ENCODE peak calls at places on chromosomes 12 and 14, in seven cellular contexts. Y is heart left ventricle, W is fibroblast of the aortic adventitia, I is H9, T is PC-9, G is esophagus squamous epithelium, O is WTC11. Q is an unnamed sample.

GRCh38 chr12:123761841-123762714 is at the start of gene DNAH10:
- DNase-seq in Y (no peak), G (no peak), O (peak), I (peak), W (no peak), T (no peak), Q (peak)

GRCh38 chr12:10339441-10339840 is 31.8 kb downstream of the KLRD1 start:
- DNase-seq in Y (no peak), O (no peak), I (no peak), T (peak), W (peak), G (no peak), Q (no peak)

GRCh38 chr12:13798162-13798561 is 183.2 kb downstream of the GRIN2B start:
- DNase-seq in O (no peak), T (no peak), Y (no peak), G (no peak), W (no peak), I (no peak), Q (no peak)

GRCh38 chr14:101001311-101002069 is 98.0 kb upstream of the RTL1 start:
- DNase-seq in I (no peak), G (no peak), T (no peak), O (no peak), W (peak), Y (no peak), Q (no peak)

GRCh38 chr12:89863332-89863938 is 154.8 kb upstream of the ATP2B1 start:
- DNase-seq in T (no peak), W (no peak), I (no peak), O (no peak), Y (no peak), G (no peak), Q (peak)

GRCh38 chr12:112294793-112295192 is 87.4 kb downstream of the HECTD4 start:
- DNase-seq in I (no peak), O (no peak), W (peak), G (no peak), Y (no peak), T (no peak), Q (no peak)

GRCh38 chr12:26250801-26251200 is 55.4 kb downstream of the SSPN start:
- DNase-seq in O (no peak), W (peak), I (no peak), G (no peak), Y (no peak), T (no peak), Q (no peak)

GRCh38 chr12:75913502-75914110 is 118.0 kb downstream of the PHLDA1 start:
- DNase-seq in I (no peak), T (no peak), G (no peak), Y (peak), O (no peak), W (no peak), Q (no peak)

GRCh38 chr12:95335948-95336347 is 118.3 kb downstream of the VEZT start:
- DNase-seq in T (no peak), I (no peak), O (no peak), G (no peak), Y (no peak), W (no peak), Q (no peak)

GRCh38 chr12:40727774-40728483 is 35.7 kb downstream of the CNTN1 start:
- DNase-seq in Y (no peak), T (no peak), I (no peak), O (no peak), G (no peak), W (no peak), Q (no peak)

GRCh38 chr12:104699489-104700194 is 242.9 kb downstream of the CHST11 start:
- DNase-seq in T (no peak), O (no peak), I (no peak), W (peak), Y (no peak), G (no peak), Q (peak)

GRCh38 chr12:70661762-70662161 is 24.5 kb upstream of the PTPRB start:
- DNase-seq in W (peak), G (no peak), O (no peak), T (no peak), I (no peak), Y (no peak), Q (peak)

GRCh38 chr12:2052861-2053674 is at the start of gene CACNA1C:
- DNase-seq in O (peak), I (peak), T (no peak), W (peak), G (no peak), Y (peak), Q (peak)

GRCh38 chr12:132078190-132078589 is 65.9 kb downstream of the DDX51 start:
- DNase-seq in O (no peak), G (no peak), W (peak), I (no peak), T (no peak), Y (no peak), Q (no peak)

GRCh38 chr12:81381951-81382350 is 304.1 kb downstream of the ACSS3 start:
- DNase-seq in W (no peak), I (no peak), T (no peak), G (no peak), O (no peak), Y (no peak), Q (no peak)

GRCh38 chr12:75908961-75909699 is 122.4 kb downstream of the PHLDA1 start:
- DNase-seq in W (peak), I (no peak), T (no peak), G (no peak), Y (peak), O (no peak), Q (no peak)

GRCh38 chr14:67999693-68000384 is 180.3 kb downstream of the RAD51B start:
- DNase-seq in Y (no peak), T (no peak), G (no peak), W (peak), I (no peak), O (no peak), Q (no peak)

GRCh38 chr12:111687255-111687654 is 1.4 kb downstream of the ACAD10 start:
- DNase-seq in T (no peak), O (no peak), Y (no peak), W (no peak), G (no peak), I (no peak), Q (peak)

GRCh38 chr14:62301911-62302310 is 539.7 kb downstream of the SNAPC1 start:
- DNase-seq in I (no peak), T (no peak), G (no peak), Y (no peak), W (peak), O (no peak), Q (no peak)

GRCh38 chr12:119990382-119990874 is 1.4 kb downstream of the BICDL1 start:
- DNase-seq in W (no peak), T (peak), O (no peak), I (no peak), Y (no peak), G (no peak), Q (peak)

GRCh38 chr12:117125769-117126168 is 26.6 kb upstream of the TESC start:
- DNase-seq in O (no peak), G (no peak), T (no peak), W (no peak), I (no peak), Y (no peak), Q (no peak)

GRCh38 chr14:24067133-24068082 is 4.0 kb upstream of the CPNE6 start:
- DNase-seq in Y (no peak), I (no peak), O (no peak), T (no peak), W (no peak), G (no peak), Q (no peak)

GRCh38 chr14:85534914-85535313 is 5.0 kb downstream of the FLRT2 start:
- DNase-seq in W (no peak), T (no peak), I (no peak), G (no peak), O (no peak), Y (no peak), Q (no peak)

GRCh38 chr14:75132374-75133086 is 5.7 kb upstream of the NEK9 start:
- DNase-seq in W (peak), G (no peak), T (peak), I (peak), O (peak), Y (peak), Q (peak)

GRCh38 chr14:104159990-104160389 is 21.6 kb downstream of the KIF26A start:
- DNase-seq in T (no peak), Y (no peak), O (no peak), W (no peak), G (no peak), I (no peak), Q (no peak)

GRCh38 chr12:120117961-120118709 is 1.6 kb upstream of the RAB35 start:
- DNase-seq in T (peak), Y (no peak), I (peak), G (no peak), W (peak), O (peak), Q (no peak)

GRCh38 chr12:62754706-62755105 is 180.2 kb downstream of the PPM1H start:
- DNase-seq in W (no peak), T (no peak), I (no peak), G (no peak), O (no peak), Y (no peak), Q (no peak)

GRCh38 chr12:25675808-25676207 is 122.7 kb upstream of the LMNTD1 start:
- DNase-seq in T (no peak), W (no peak), Y (no peak), I (no peak), O (no peak), G (no peak), Q (no peak)

GRCh38 chr14:73846944-73847343 is 4.7 kb upstream of the PTGR2 start:
- DNase-seq in O (no peak), I (no peak), Y (no peak), W (no peak), G (no peak), T (no peak), Q (no peak)

GRCh38 chr14:67385120-67385519 is 25.0 kb downstream of the EIF2S1 start:
- DNase-seq in G (no peak), T (no peak), W (no peak), O (no peak), Y (no peak), I (no peak), Q (no peak)

GRCh38 chr14:48536318-48536717 is 860.9 kb upstream of the MDGA2 start:
- DNase-seq in G (no peak), I (peak), T (no peak), O (peak), Y (no peak), W (no peak), Q (no peak)

GRCh38 chr12:76032043-76032981 is 736 bp upstream of the PHLDA1 start:
- DNase-seq in W (peak), I (peak), G (no peak), T (no peak), O (peak), Y (peak), Q (peak)

GRCh38 chr12:108583971-108584370 is 13.9 kb downstream of the TMEM119 start:
- DNase-seq in Y (no peak), O (no peak), G (no peak), I (no peak), T (no peak), W (no peak), Q (no peak)

GRCh38 chr14:59511916-59512530 is 27.7 kb downstream of the JKAMP start:
- DNase-seq in G (no peak), W (no peak), O (peak), T (no peak), I (peak), Y (no peak), Q (peak)
- TF ChIP-seq CTCF in G (no peak), W (peak), O (peak), T (peak), I (peak), Y (no peak), Q (peak)

GRCh38 chr12:74903522-74903921 is 306.1 kb downstream of the KCNC2 start:
- DNase-seq in T (no peak), I (peak), G (no peak), Y (no peak), W (no peak), O (peak), Q (no peak)

GRCh38 chr12:74910831-74911230 is 298.8 kb downstream of the KCNC2 start:
- DNase-seq in T (no peak), Y (no peak), W (no peak), I (no peak), O (no peak), G (no peak), Q (no peak)

GRCh38 chr12:74900232-74900631 is 309.4 kb downstream of the KCNC2 start:
- DNase-seq in T (no peak), O (no peak), Y (no peak), I (no peak), W (no peak), G (no peak), Q (no peak)

DNA sequence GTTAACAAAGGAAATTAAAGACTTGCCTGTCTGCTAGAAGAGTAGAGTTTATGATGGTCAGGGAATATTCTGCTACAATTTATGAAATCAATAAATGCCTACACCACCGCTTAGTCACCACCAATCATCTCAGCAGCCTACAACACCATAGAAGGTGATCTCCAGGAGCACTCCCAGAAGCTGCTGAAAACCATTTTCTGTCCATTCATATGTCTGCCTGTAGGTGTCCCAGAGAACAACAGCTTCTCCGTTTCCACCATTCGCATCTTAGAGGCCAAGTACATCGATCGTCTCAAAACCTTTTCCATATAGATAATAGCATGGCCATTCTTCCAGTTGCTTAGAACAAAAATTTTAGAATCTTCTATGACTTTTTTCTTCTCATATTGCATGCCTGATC is 303.4 kb downstream of the KCNC2 start:
- DNase-seq in G (no peak), O (no peak), W (no peak), T (no peak), I (no peak), Y (no peak), Q (no peak)
- TF ChIP-seq CTCF in G (no peak), O (no peak), W (peak), T (no peak), I (peak), Y (no peak), Q (no peak)

GRCh38 chr14:35879654-35880249 is 53.6 kb downstream of the BRMS1L start:
- DNase-seq in I (no peak), T (no peak), G (no peak), W (peak), O (no peak), Y (no peak), Q (peak)

GRCh38 chr14:35879141-35879648 is 53.1 kb downstream of the BRMS1L start:
- DNase-seq in O (no peak), W (peak), T (no peak), I (no peak), Y (no peak), G (no peak), Q (no peak)

GRCh38 chr14:35881280-35881679 is 55.1 kb downstream of the BRMS1L start:
- DNase-seq in Y (no peak), G (no peak), O (no peak), I (no peak), T (no peak), W (no peak), Q (no peak)

GRCh38 chr14:35878272-35879140 is 52.4 kb downstream of the BRMS1L start:
- DNase-seq in T (peak), W (peak), G (no peak), Y (peak), I (no peak), O (no peak), Q (no peak)

GRCh38 chr14:35883677-35884293 is 57.6 kb downstream of the BRMS1L start:
- DNase-seq in I (no peak), Y (no peak), T (no peak), O (no peak), W (peak), G (no peak), Q (peak)
- TF ChIP-seq CTCF in I (peak), Y (peak), T (peak), O (peak), W (peak), G (peak), Q (peak)

DNA sequence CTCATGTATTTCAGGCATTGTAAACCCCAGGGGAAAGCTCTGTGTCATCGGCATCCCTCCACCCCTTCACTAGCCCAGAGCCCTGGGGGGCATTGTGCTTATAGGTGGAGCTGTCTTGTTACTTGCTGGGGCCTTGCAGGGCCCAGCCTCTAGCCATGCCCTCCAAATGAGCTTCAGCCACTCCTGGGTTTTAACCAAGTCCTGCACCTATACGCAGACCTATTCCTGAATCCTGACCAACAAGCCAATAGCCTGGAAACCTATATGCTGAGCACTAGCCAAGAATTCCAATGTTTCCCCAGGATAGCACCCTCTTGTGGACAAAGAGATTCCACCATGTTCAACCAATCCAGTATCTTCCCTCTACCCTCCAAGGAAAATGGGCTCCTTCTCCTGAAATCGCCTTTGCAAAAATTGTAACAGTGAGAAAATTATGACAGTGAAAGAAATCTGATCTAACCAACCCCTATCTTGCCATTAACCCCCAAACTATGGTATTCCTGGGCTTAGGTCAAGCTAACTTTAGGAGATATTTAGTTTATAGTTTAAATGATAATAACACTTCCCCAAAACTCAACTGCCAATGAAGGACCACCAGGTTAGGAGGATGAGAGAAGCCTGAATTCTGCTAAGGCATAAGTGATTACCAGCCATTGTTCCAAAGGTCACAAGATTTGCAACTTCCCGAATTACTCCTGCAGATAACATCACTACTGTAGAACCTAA is 55.5 kb downstream of the TTC7B start:
- DNase-seq in W (peak), T (no peak), I (peak), Y (no peak), O (no peak), G (no peak), Q (no peak)
- TF ChIP-seq CTCF in W (peak), T (peak), I (peak), Y (peak), O (peak), G (peak), Q (peak)

GRCh38 chr12:56377310-56377988 is 14.8 kb upstream of the APOF start:
- DNase-seq in I (peak), G (no peak), O (no peak), Y (no peak), W (peak), T (no peak), Q (no peak)
- TF ChIP-seq CTCF in I (peak), G (no peak), O (no peak), Y (no peak), W (no peak), T (no peak), Q (peak)